ENCODE peak calls at places on chromosome X, in four cellular contexts. One of them, this sample, is unnamed.

GRCh38 chrX:103153661-103154060 is 60.7 kb upstream of the NXF3 start:
- DNase-seq in IMR-90: no peak
- DNase-seq in mesendoderm: no peak
- DNase-seq in H1: no peak
- DNase-seq in this sample: no peak

GRCh38 chrX:119646515-119646914 is 40.3 kb upstream of the NKRF start:
- DNase-seq in IMR-90: no peak
- DNase-seq in mesendoderm: no peak
- DNase-seq in H1: no peak
- DNase-seq in this sample: no peak

GRCh38 chrX:116873678-116874077 is 410.9 kb upstream of the CT83 start:
- DNase-seq in IMR-90: no peak
- DNase-seq in mesendoderm: peak
- DNase-seq in H1: no peak
- DNase-seq in this sample: no peak

GRCh38 chrX:17082831-17083230 is 136.4 kb downstream of the REPS2 start:
- DNase-seq in IMR-90: no peak
- DNase-seq in mesendoderm: peak
- DNase-seq in H1: no peak
- DNase-seq in this sample: no peak

GRCh38 chrX:140342410-140342809 is 162.5 kb downstream of the SOX3 start:
- DNase-seq in IMR-90: no peak
- DNase-seq in mesendoderm: no peak
- DNase-seq in H1: no peak
- DNase-seq in this sample: peak

GRCh38 chrX:11461181-11462001 is 168.2 kb downstream of the AMELX start:
- DNase-seq in IMR-90: peak
- DNase-seq in mesendoderm: no peak
- DNase-seq in H1: no peak
- DNase-seq in this sample: no peak

GRCh38 chrX:123308663-123309062 is 124.6 kb downstream of the GRIA3 start:
- DNase-seq in IMR-90: no peak
- DNase-seq in mesendoderm: no peak
- DNase-seq in H1: no peak
- DNase-seq in this sample: no peak

GRCh38 chrX:77451041-77451440 is 3.9 kb downstream of the FGF16 start:
- DNase-seq in IMR-90: peak
- DNase-seq in mesendoderm: peak
- DNase-seq in H1: no peak
- DNase-seq in this sample: no peak

GRCh38 chrX:134670241-134670811 is 12.1 kb upstream of the PLAC1 start:
- DNase-seq in IMR-90: peak
- DNase-seq in mesendoderm: peak
- DNase-seq in H1: peak
- DNase-seq in this sample: no peak

GRCh38 chrX:12497832-12498591 is 293.2 kb upstream of the PRPS2 start:
- DNase-seq in IMR-90: no peak
- DNase-seq in mesendoderm: peak
- DNase-seq in H1: no peak
- DNase-seq in this sample: peak

GRCh38 chrX:47607091-47607490 is 12.6 kb downstream of the SYN1 start:
- DNase-seq in IMR-90: no peak
- DNase-seq in mesendoderm: no peak
- DNase-seq in H1: no peak
- DNase-seq in this sample: no peak

GRCh38 chrX:150507251-150507856 is 61.1 kb upstream of the MTM1 start:
- DNase-seq in IMR-90: no peak
- DNase-seq in mesendoderm: peak
- DNase-seq in H1: no peak
- DNase-seq in this sample: peak

GRCh38 chrX:134545524-134545923 is 85.6 kb downstream of the HPRT1 start:
- DNase-seq in IMR-90: no peak
- DNase-seq in mesendoderm: peak
- DNase-seq in H1: no peak
- DNase-seq in this sample: no peak

GRCh38 chrX:17854521-17854920 is 6.6 kb downstream of the RAI2 start:
- DNase-seq in IMR-90: no peak
- DNase-seq in mesendoderm: no peak
- DNase-seq in H1: no peak
- DNase-seq in this sample: no peak

GRCh38 chrX:47664737-47665136 is 5.8 kb upstream of the UXT start:
- DNase-seq in IMR-90: peak
- DNase-seq in mesendoderm: no peak
- DNase-seq in H1: no peak
- DNase-seq in this sample: no peak

GRCh38 chrX:78375894-78376293 is 48.5 kb upstream of the CYSLTR1 start:
- DNase-seq in IMR-90: no peak
- DNase-seq in mesendoderm: no peak
- DNase-seq in H1: no peak
- DNase-seq in this sample: no peak

GRCh38 chrX:104195489-104196084 is 29.3 kb downstream of the FAM199X start:
- DNase-seq in IMR-90: peak
- DNase-seq in mesendoderm: peak
- DNase-seq in H1: no peak
- DNase-seq in this sample: no peak

GRCh38 chrX:54494970-54495813 is 842 bp downstream of the FGD1 start:
- DNase-seq in IMR-90: peak
- DNase-seq in mesendoderm: no peak
- DNase-seq in H1: no peak
- DNase-seq in this sample: no peak

GRCh38 chrX:71128915-71129765 is 10.7 kb downstream of the MED12 start:
- DNase-seq in IMR-90: peak
- DNase-seq in mesendoderm: peak
- DNase-seq in H1: no peak
- DNase-seq in this sample: peak

GRCh38 chrX:66544181-66544580 is 94.7 kb downstream of the EDA2R start:
- DNase-seq in IMR-90: no peak
- DNase-seq in mesendoderm: no peak
- DNase-seq in H1: no peak
- DNase-seq in this sample: no peak

GRCh38 chrX:42247241-42247640 is 323.9 kb upstream of the CASK start:
- DNase-seq in IMR-90: peak
- DNase-seq in mesendoderm: no peak
- DNase-seq in H1: no peak
- DNase-seq in this sample: no peak

GRCh38 chrX:18426004-18426320 is 554 bp downstream of the CDKL5 start:
- DNase-seq in IMR-90: no peak
- DNase-seq in mesendoderm: no peak
- DNase-seq in H1: no peak
- DNase-seq in this sample: no peak

GRCh38 chrX:120749141-120749846 is 119.4 kb upstream of the C1GALT1C1 start:
- DNase-seq in IMR-90: no peak
- DNase-seq in mesendoderm: no peak
- DNase-seq in H1: no peak
- DNase-seq in this sample: no peak

GRCh38 chrX:38256019-38256418 is 35.3 kb upstream of the SRPX start:
- DNase-seq in IMR-90: no peak
- DNase-seq in mesendoderm: no peak
- DNase-seq in H1: no peak
- DNase-seq in this sample: no peak
- H4K5ac ChIP-seq in IMR-90: no peak
- H4K5ac ChIP-seq in mesendoderm: no peak
- H4K5ac ChIP-seq in H1: no peak
- H4K5ac ChIP-seq in this sample: no peak

DNA sequence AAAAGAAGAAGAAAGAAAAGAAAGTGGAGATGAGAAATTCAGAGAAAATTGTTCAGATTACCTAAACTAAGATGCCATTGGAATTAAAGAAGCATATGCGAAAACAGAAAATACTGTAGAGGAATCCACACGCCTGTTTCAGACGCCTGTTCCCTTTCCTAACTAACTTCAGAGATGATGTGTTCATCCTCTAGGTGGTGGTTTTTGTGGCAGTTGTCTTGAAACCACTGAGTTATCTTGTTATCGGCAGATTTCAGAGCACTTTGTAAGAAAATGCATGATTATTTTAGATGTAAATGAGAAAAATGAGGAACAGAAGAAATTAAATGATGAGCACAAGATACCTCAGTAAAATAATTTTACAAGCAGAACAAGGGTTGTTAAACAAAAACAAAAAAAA is 48.3 kb downstream of the FUNDC1 start:
- DNase-seq in IMR-90: no peak
- DNase-seq in mesendoderm: no peak
- DNase-seq in H1: no peak
- DNase-seq in this sample: no peak
- H4K5ac ChIP-seq in IMR-90: no peak
- H4K5ac ChIP-seq in mesendoderm: no peak
- H4K5ac ChIP-seq in H1: no peak
- H4K5ac ChIP-seq in this sample: no peak

GRCh38 chrX:49178537-49178936 is 6.8 kb downstream of the PLP2 start:
- DNase-seq in IMR-90: no peak
- DNase-seq in mesendoderm: no peak
- DNase-seq in H1: no peak
- DNase-seq in this sample: no peak
- H4K5ac ChIP-seq in IMR-90: no peak
- H4K5ac ChIP-seq in mesendoderm: no peak
- H4K5ac ChIP-seq in H1: no peak
- H4K5ac ChIP-seq in this sample: no peak

DNA sequence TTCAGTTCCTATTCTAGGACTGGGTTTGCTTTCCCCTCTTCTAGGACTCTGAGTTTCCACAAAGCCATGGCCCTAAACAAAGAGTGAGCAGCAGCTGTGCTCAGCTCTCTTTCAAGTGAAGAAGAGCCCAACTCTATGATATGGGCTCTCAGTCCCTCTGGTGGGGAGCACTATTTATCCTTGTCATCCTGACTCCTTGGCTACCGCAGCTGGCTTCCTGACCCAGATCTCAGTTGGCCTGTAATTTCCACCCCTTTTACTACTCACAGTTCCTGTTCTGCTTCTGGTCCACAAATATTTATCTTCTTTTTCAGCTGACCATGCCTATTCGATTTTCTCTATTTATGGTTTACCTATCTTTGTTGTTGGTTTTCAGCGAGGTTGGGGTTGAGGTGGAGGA is 33.8 kb downstream of the F8 start:
- DNase-seq in IMR-90: no peak
- DNase-seq in mesendoderm: no peak
- DNase-seq in H1: no peak
- DNase-seq in this sample: no peak
- H4K5ac ChIP-seq in IMR-90: no peak
- H4K5ac ChIP-seq in mesendoderm: no peak
- H4K5ac ChIP-seq in H1: no peak
- H4K5ac ChIP-seq in this sample: no peak

GRCh38 chrX:39996561-39996960 is 101.2 kb downstream of the BCOR start:
- DNase-seq in IMR-90: peak
- DNase-seq in mesendoderm: no peak
- DNase-seq in H1: no peak
- DNase-seq in this sample: no peak

GRCh38 chrX:40003071-40003981 is 94.4 kb downstream of the BCOR start:
- DNase-seq in IMR-90: peak
- DNase-seq in mesendoderm: peak
- DNase-seq in H1: no peak
- DNase-seq in this sample: no peak

GRCh38 chrX:40003982-40004535 is 93.7 kb downstream of the BCOR start:
- DNase-seq in IMR-90: no peak
- DNase-seq in mesendoderm: no peak
- DNase-seq in H1: no peak
- DNase-seq in this sample: peak

GRCh38 chrX:39995457-39995856 is 102.3 kb downstream of the BCOR start:
- DNase-seq in IMR-90: no peak
- DNase-seq in mesendoderm: no peak
- DNase-seq in H1: no peak
- DNase-seq in this sample: no peak

GRCh38 chrX:39998636-39999406 is 98.9 kb downstream of the BCOR start:
- DNase-seq in IMR-90: no peak
- DNase-seq in mesendoderm: no peak
- DNase-seq in H1: no peak
- DNase-seq in this sample: no peak
- H4K5ac ChIP-seq in IMR-90: no peak
- H4K5ac ChIP-seq in mesendoderm: no peak
- H4K5ac ChIP-seq in H1: no peak
- H4K5ac ChIP-seq in this sample: no peak

DNA sequence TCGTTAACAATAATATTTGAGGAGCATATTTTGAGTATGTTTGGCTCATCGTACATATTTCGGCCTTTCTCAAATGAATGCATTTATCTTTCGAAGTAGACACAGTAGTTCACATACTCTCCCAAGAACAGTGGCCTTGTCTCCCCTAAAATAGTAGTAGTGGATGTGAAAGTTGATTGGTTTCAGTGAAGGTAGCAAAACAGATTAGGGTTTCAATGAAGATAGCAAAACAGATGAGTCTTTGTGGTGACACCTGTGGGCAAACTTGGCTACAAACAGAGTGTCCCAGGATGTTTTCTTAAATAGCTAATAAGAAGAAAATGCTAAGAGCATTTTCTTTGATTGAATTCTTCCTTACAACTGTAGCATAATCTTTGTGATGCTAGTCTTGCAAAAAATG is 67.0 kb downstream of the USP9X start:
- DNase-seq in IMR-90: no peak
- DNase-seq in mesendoderm: no peak
- DNase-seq in H1: no peak
- DNase-seq in this sample: no peak
- H4K5ac ChIP-seq in IMR-90: no peak
- H4K5ac ChIP-seq in mesendoderm: no peak
- H4K5ac ChIP-seq in H1: no peak
- H4K5ac ChIP-seq in this sample: no peak

GRCh38 chrX:57083143-57083542 is 38.2 kb downstream of the SPIN2B start:
- DNase-seq in IMR-90: no peak
- DNase-seq in mesendoderm: no peak
- DNase-seq in H1: no peak
- DNase-seq in this sample: peak
- H4K5ac ChIP-seq in IMR-90: no peak
- H4K5ac ChIP-seq in mesendoderm: no peak
- H4K5ac ChIP-seq in H1: no peak
- H4K5ac ChIP-seq in this sample: no peak

DNA sequence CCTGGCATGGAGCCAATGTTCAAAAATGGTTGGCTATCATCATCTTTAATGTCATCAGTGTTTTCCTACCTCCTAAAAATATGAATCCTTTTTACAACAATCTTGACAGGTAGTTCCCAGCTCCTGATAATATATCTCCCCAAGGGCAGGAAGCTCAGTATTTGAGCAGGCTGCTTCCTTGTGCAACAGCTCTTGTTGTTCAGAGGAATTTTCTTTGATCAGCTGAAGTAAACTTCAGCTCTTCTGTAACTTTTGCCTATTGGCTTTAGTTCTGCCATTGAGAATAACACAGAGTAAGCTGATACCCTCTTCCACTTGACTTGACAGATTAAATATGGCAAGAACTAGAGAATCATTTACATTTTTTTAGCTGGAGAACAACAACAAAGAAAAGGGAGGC is 75.1 kb downstream of the LUZP4 start:
- DNase-seq in IMR-90: peak
- DNase-seq in mesendoderm: no peak
- DNase-seq in H1: no peak
- DNase-seq in this sample: no peak
- H4K5ac ChIP-seq in IMR-90: no peak
- H4K5ac ChIP-seq in mesendoderm: no peak
- H4K5ac ChIP-seq in H1: no peak
- H4K5ac ChIP-seq in this sample: no peak